ENCODE peak calls at places on chromosomes 1 and 21, in four cellular contexts. One of them, this sample, is unnamed. For H4K20me1, the result is how much of the 10 kb centered on the place peaks cover.

GRCh38 chr1:148385371-148386030 is 97.6 kb downstream of the PPIAL4G start:
- DNase-seq in GM12878: no peak
- DNase-seq in SK-N-SH: no peak
- DNase-seq in K562: peak
- DNase-seq in this sample: no peak

GRCh38 chr1:43936470-43937151 is 3.0 kb downstream of the ARTN start:
- DNase-seq in GM12878: no peak
- DNase-seq in SK-N-SH: peak
- DNase-seq in K562: no peak
- DNase-seq in this sample: peak

GRCh38 chr1:228391411-228392020 is 15.1 kb downstream of the TRIM11 start:
- DNase-seq in GM12878: no peak
- DNase-seq in SK-N-SH: no peak
- DNase-seq in K562: no peak
- DNase-seq in this sample: no peak

GRCh38 chr1:216183427-216183826 is 239.8 kb downstream of the USH2A start:
- DNase-seq in GM12878: no peak
- DNase-seq in SK-N-SH: no peak
- DNase-seq in K562: no peak
- DNase-seq in this sample: peak

GRCh38 chr1:216562383-216562782 is 139.1 kb upstream of the USH2A start:
- DNase-seq in GM12878: no peak
- DNase-seq in SK-N-SH: no peak
- DNase-seq in K562: no peak
- DNase-seq in this sample: peak

GRCh38 chr1:26771643-26772321 is 16.0 kb upstream of the PIGV start:
- DNase-seq in GM12878: no peak
- DNase-seq in SK-N-SH: no peak
- DNase-seq in K562: peak
- DNase-seq in this sample: peak

GRCh38 chr1:155083865-155084721 is 5.5 kb downstream of the EFNA3 start:
- DNase-seq in GM12878: no peak
- DNase-seq in SK-N-SH: peak
- DNase-seq in K562: no peak
- DNase-seq in this sample: no peak

GRCh38 chr1:55893155-55893554 is 678.0 kb upstream of the USP24 start:
- DNase-seq in GM12878: no peak
- DNase-seq in SK-N-SH: no peak
- DNase-seq in K562: no peak
- DNase-seq in this sample: peak

GRCh38 chr1:168261390-168261789 is 19.3 kb upstream of the TBX19 start:
- DNase-seq in GM12878: no peak
- DNase-seq in SK-N-SH: no peak
- DNase-seq in K562: no peak
- DNase-seq in this sample: peak

GRCh38 chr1:101124405-101124804 is 98.8 kb upstream of the DPH5 start:
- DNase-seq in GM12878: no peak
- DNase-seq in SK-N-SH: no peak
- DNase-seq in K562: no peak
- DNase-seq in this sample: no peak

GRCh38 chr1:197982266-197982665 is 65.1 kb downstream of the LHX9 start:
- DNase-seq in GM12878: no peak
- DNase-seq in SK-N-SH: no peak
- DNase-seq in K562: no peak
- DNase-seq in this sample: peak

GRCh38 chr1:97930472-97930871 is 9.6 kb upstream of the DPYD start:
- DNase-seq in GM12878: no peak
- DNase-seq in SK-N-SH: no peak
- DNase-seq in K562: no peak
- DNase-seq in this sample: no peak

GRCh38 chr1:48555271-48555670 is 83.3 kb upstream of the SPATA6 start:
- DNase-seq in GM12878: no peak
- DNase-seq in SK-N-SH: no peak
- DNase-seq in K562: no peak
- DNase-seq in this sample: no peak

GRCh38 chr1:168842916-168843315 is 113.9 kb upstream of the DPT start:
- DNase-seq in GM12878: no peak
- DNase-seq in SK-N-SH: no peak
- DNase-seq in K562: no peak
- DNase-seq in this sample: no peak

GRCh38 chr1:236830560-236830959 is 35.5 kb downstream of the MTR start:
- DNase-seq in GM12878: no peak
- DNase-seq in SK-N-SH: no peak
- DNase-seq in K562: no peak
- DNase-seq in this sample: no peak

GRCh38 chr1:13756557-13757315 is 56.7 kb downstream of the PRDM2 start:
- DNase-seq in GM12878: no peak
- DNase-seq in SK-N-SH: no peak
- DNase-seq in K562: no peak
- DNase-seq in this sample: no peak

GRCh38 chr1:9086796-9087195 is 17.4 kb upstream of the SLC2A5 start:
- DNase-seq in GM12878: no peak
- DNase-seq in SK-N-SH: no peak
- DNase-seq in K562: no peak
- DNase-seq in this sample: no peak

GRCh38 chr1:59730302-59730701 is 84.4 kb upstream of the HOOK1 start:
- DNase-seq in GM12878: no peak
- DNase-seq in SK-N-SH: no peak
- DNase-seq in K562: no peak
- DNase-seq in this sample: peak

GRCh38 chr1:35575401-35575958 is 2.4 kb downstream of the TFAP2E start:
- DNase-seq in GM12878: no peak
- DNase-seq in SK-N-SH: no peak
- DNase-seq in K562: no peak
- DNase-seq in this sample: no peak

GRCh38 chr1:233972951-233973635 is 68.6 kb downstream of the SLC35F3 start:
- DNase-seq in GM12878: no peak
- DNase-seq in SK-N-SH: peak
- DNase-seq in K562: peak
- DNase-seq in this sample: no peak

GRCh38 chr1:21622466-21623315 is 46.5 kb downstream of the RAP1GAP start:
- DNase-seq in GM12878: no peak
- DNase-seq in SK-N-SH: peak
- DNase-seq in K562: peak
- DNase-seq in this sample: no peak

GRCh38 chr21:42047821-42048613 is 23.1 kb upstream of the UMODL1 start:
- DNase-seq in GM12878: no peak
- DNase-seq in SK-N-SH: no peak
- DNase-seq in K562: no peak
- DNase-seq in this sample: peak

GRCh38 chr1:78831731-78832360 is 174.7 kb downstream of the ADGRL4 start:
- DNase-seq in GM12878: no peak
- DNase-seq in SK-N-SH: no peak
- DNase-seq in K562: no peak
- DNase-seq in this sample: peak

GRCh38 chr1:220680085-220680687 is 10.0 kb upstream of the C1orf115 start:
- DNase-seq in GM12878: no peak
- DNase-seq in SK-N-SH: peak
- DNase-seq in K562: peak
- DNase-seq in this sample: peak

GRCh38 chr1:90724361-90724760 is 7.3 kb upstream of the BARHL2 start:
- DNase-seq in GM12878: no peak
- DNase-seq in SK-N-SH: no peak
- DNase-seq in K562: no peak
- DNase-seq in this sample: no peak

GRCh38 chr1:235998812-235999211 is 66.1 kb downstream of the NID1 start:
- DNase-seq in GM12878: peak
- DNase-seq in SK-N-SH: no peak
- DNase-seq in K562: no peak
- DNase-seq in this sample: no peak

GRCh38 chr1:212498243-212498642 is 65.5 kb downstream of the NENF start:
- DNase-seq in GM12878: no peak
- DNase-seq in SK-N-SH: no peak
- DNase-seq in K562: no peak
- DNase-seq in this sample: peak

GRCh38 chr1:171110485-171111340 is 20.0 kb downstream of the FMO3 start:
- DNase-seq in GM12878: no peak
- DNase-seq in SK-N-SH: no peak
- DNase-seq in K562: no peak
- DNase-seq in this sample: peak
- TF ChIP-seq RCOR1 in GM12878: no peak
- TF ChIP-seq RCOR1 in SK-N-SH: no peak
- TF ChIP-seq RCOR1 in K562: no peak
- TF ChIP-seq RCOR1 in this sample: no peak

DNA sequence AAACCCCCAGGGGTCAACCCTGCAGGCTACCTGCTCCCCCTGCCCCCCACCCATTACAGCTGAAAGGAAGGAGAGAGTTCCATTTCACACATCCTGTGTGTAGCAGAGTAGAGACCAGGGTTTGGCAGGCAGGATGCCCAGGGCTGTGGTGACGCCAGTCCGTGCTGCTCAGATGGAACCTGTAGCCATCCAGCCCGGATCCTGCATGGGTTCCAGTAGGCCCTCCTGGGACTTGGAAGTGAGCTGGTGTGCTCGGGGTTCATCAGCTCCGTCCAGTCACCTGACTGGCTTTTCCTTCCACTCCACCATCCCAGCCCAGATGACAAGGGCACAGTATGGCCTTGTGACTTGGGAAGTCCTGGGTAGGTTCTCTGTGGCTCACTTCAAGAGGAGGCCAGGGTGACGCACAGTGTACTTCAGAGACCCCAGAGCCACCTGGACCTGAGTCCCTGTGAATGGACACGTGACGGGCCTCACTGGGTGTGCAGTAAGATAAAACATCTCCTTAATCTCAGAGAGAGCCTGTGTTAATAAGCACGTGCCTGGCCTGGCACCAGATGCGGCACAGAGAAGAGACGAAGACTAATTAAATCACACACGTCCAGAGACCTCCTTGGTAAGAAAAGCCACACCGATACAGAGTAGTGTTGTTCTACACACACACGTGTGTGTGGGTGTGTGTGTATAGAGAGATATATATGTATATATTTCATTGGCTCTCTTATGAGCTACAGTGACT is 16.0 kb downstream of the ITPKB start:
- DNase-seq in GM12878: no peak
- DNase-seq in SK-N-SH: no peak
- DNase-seq in K562: no peak
- DNase-seq in this sample: no peak
- H4K20me1 ChIP-seq in GM12878: under half
- H4K20me1 ChIP-seq in SK-N-SH: under half
- H4K20me1 ChIP-seq in K562: under half
- H4K20me1 ChIP-seq in this sample: under half

DNA sequence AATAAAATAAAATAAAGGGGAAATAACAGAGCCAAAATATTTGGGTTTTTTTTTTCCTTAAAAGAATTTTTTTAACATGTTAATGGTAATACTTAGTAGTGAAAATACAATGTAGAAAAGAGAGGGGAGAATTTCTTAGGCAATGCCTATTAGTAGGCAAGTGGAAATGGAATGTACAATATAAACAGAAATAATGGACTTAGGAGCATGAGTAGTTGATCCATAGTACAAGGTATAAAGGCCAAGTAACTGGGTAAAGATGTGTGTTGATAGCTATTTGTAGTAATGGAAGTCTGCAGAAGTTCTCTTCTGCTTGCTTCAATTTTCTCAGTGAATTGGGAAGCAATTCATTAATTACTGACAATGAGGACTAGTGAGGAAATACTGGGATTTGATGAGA is 34.4 kb downstream of the TESK2 start:
- DNase-seq in GM12878: no peak
- DNase-seq in SK-N-SH: no peak
- DNase-seq in K562: no peak
- DNase-seq in this sample: peak
- TF ChIP-seq RCOR1 in GM12878: no peak
- TF ChIP-seq RCOR1 in SK-N-SH: no peak
- TF ChIP-seq RCOR1 in K562: no peak
- TF ChIP-seq RCOR1 in this sample: no peak

GRCh38 chr1:179978199-179979079 is 23.8 kb downstream of the CEP350 start:
- DNase-seq in GM12878: no peak
- DNase-seq in SK-N-SH: no peak
- DNase-seq in K562: no peak
- DNase-seq in this sample: no peak

GRCh38 chr1:179984942-179985341 is 30.3 kb downstream of the CEP350 start:
- DNase-seq in GM12878: no peak
- DNase-seq in SK-N-SH: no peak
- DNase-seq in K562: no peak
- DNase-seq in this sample: no peak

GRCh38 chr1:179984101-179984500 is 29.5 kb downstream of the CEP350 start:
- DNase-seq in GM12878: no peak
- DNase-seq in SK-N-SH: no peak
- DNase-seq in K562: no peak
- DNase-seq in this sample: no peak
- H4K20me1 ChIP-seq in GM12878: under half
- H4K20me1 ChIP-seq in SK-N-SH: under half
- H4K20me1 ChIP-seq in K562: under half
- H4K20me1 ChIP-seq in this sample: under half